ENCODE peak calls at places on chromosomes 2 and 18, in six cellular contexts. Y is IMR-90, E is H1, U is neuronal stem cell, A is mesendoderm, P is mesenchymal stem cell. C is an unnamed sample.

GRCh38 chr2:177929662-177930522 is 142.7 kb downstream of the PDE11A start:
- DNase-seq in Y (no peak), E (no peak), U (no peak), A (no peak), P (no peak), C (no peak)

GRCh38 chr18:22504665-22505064 is 87.0 kb upstream of the CTAGE1 start:
- DNase-seq in Y (peak; percentile 68), E (no peak), U (no peak), A (no peak), P (peak; percentile 88), C (no peak)

GRCh38 chr2:240531038-240531437 is 26.8 kb downstream of the ANKMY1 start:
- DNase-seq in Y (no peak), E (no peak), U (no peak), A (no peak), P (no peak), C (no peak)

GRCh38 chr2:239936838-239937581 is 88.1 kb downstream of the NDUFA10 start:
- DNase-seq in Y (no peak), E (no peak), U (no peak), A (no peak), P (no peak), C (peak; percentile 3)

GRCh38 chr2:79887747-79888374 is 375.0 kb downstream of the CTNNA2 start:
- DNase-seq in Y (peak; percentile 71), E (no peak), U (peak; percentile 62), A (peak; percentile 69), P (peak; percentile 65), C (peak; percentile 33)

GRCh38 chr2:144703852-144704324 is 184.0 kb upstream of the ZEB2 start:
- DNase-seq in Y (peak; percentile 61), E (no peak), U (no peak), A (peak; percentile 30), P (peak; percentile 71), C (no peak)

GRCh38 chr2:118812530-118812929 is 34.9 kb downstream of the EN1 start:
- DNase-seq in Y (no peak), E (no peak), U (no peak), A (peak; percentile 32), P (no peak), C (no peak)

GRCh38 chr2:30234180-30234971 is 3.0 kb downstream of the LBH start:
- DNase-seq in Y (peak; percentile 96), E (no peak), U (no peak), A (peak; percentile 97), P (peak; percentile 76), C (no peak)

GRCh38 chr2:119225084-119225864 is 1.6 kb downstream of the STEAP3 start:
- DNase-seq in Y (peak; percentile 32), E (no peak), U (no peak), A (peak; percentile 38), P (no peak), C (no peak)

GRCh38 chr2:11622611-11623010 is 47.4 kb downstream of the NTSR2 start:
- DNase-seq in Y (no peak), E (no peak), U (no peak), A (peak; percentile 17), P (peak; percentile 5), C (no peak)

GRCh38 chr2:240800241-240800640 is 19.8 kb downstream of the KIF1A start:
- DNase-seq in Y (peak; percentile 3), E (no peak), U (no peak), A (no peak), P (no peak), C (no peak)

GRCh38 chr2:130864830-130865229 is 28.1 kb downstream of the ARHGEF4 start:
- DNase-seq in Y (peak; percentile 78), E (no peak), U (no peak), A (no peak), P (no peak), C (peak; percentile 17)

GRCh38 chr2:12928197-12928596 is 211.5 kb downstream of the TRIB2 start:
- DNase-seq in Y (peak; percentile 81), E (no peak), U (no peak), A (no peak), P (peak; percentile 80), C (no peak)

GRCh38 chr18:6352275-6352674 is 62.4 kb downstream of the L3MBTL4 start:
- DNase-seq in Y (no peak), E (no peak), U (no peak), A (no peak), P (no peak), C (no peak)
- H3K27me3 ChIP-seq in Y (no peaks in the 10 kb centered on the region), E (no peaks in the 10 kb centered on the region), U (no peaks in the 10 kb centered on the region), A (no peaks in the 10 kb centered on the region), P (no peaks in the 10 kb centered on the region), C (no peaks in the 10 kb centered on the region)

DNA sequence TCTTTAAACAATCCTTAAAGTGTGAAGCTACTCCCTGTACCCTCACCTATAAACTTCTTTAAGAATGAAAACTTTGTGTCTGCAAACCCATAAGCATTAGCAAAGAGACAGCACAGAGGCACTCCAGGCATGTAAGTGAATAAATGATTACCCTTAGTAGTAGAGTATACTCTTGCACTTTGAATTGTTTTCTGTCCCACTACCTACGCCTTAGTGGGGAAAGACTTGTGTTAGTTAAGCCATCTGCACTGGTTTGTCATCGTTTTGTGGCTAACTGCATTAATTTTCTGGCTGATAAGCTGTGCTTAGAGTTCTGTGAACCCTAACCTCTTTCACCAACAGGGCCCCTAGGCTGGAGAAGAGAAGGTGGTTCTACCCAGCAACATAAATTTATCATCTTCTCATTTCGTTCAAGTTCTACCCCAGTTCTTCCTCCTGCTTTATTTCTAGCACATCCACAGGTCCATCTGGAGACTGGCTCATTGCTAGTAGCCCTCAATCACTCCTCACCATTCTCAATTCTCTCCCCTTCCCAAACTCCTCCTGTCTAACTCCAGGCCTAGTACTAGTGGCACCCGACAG is 722 bp downstream of the LMAN2L start:
- DNase-seq in Y (no peak), E (no peak), U (no peak), A (no peak), P (no peak), C (no peak)
- H3K23ac ChIP-seq in Y (peak overlapping the region; percentile 88), E (no peak overlapping the region), U (peak overlapping the region; percentile 78), A (no peak overlapping the region), P (no peak overlapping the region), C (no peak overlapping the region)

DNA sequence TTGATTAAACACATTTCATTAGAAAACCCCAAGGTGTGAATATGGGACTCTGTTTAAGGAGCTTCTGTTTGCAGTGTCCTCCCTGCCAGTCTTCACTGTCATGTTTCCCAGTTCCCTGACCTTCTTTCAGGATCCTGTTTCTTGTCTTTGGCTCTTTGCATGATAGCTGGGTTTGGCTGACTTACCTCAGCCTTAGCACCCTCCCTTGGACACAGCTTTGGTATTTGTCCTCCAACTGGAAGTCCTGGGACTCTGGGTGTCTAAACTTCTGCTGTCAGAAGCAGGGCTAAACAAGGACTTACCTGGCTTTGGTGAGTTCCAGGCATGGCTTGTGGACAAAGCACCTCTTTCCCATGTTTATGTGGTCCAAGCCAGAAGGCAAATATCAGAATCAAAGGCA is 11.2 kb upstream of the PAIP2B start:
- DNase-seq in Y (no peak), E (no peak), U (no peak), A (no peak), P (no peak), C (no peak)
- H3K27me3 ChIP-seq in Y (peaks cover 11% of the 10 kb centered on the region), E (no peaks in the 10 kb centered on the region), U (no peaks in the 10 kb centered on the region), A (no peaks in the 10 kb centered on the region), P (peaks cover 53% of the 10 kb centered on the region), C (no peaks in the 10 kb centered on the region)

GRCh38 chr2:21676056-21676455 is 552.3 kb downstream of the TDRD15 start:
- DNase-seq in Y (no peak), E (no peak), U (no peak), A (no peak), P (no peak), C (no peak)
- H3K23ac ChIP-seq in Y (no peak overlapping the region), E (no peak overlapping the region), U (no peak overlapping the region), A (no peak overlapping the region), P (no peak overlapping the region), C (no peak overlapping the region)

GRCh38 chr2:120570001-120570400 is 165.7 kb upstream of the GLI2 start:
- DNase-seq in Y (no peak), E (no peak), U (no peak), A (no peak), P (no peak), C (no peak)
- H3K27me3 ChIP-seq in Y (peaks cover 22% of the 10 kb centered on the region), E (peaks cover 20% of the 10 kb centered on the region), U (no peaks in the 10 kb centered on the region), A (no peaks in the 10 kb centered on the region), P (peaks cover 58% of the 10 kb centered on the region), C (peaks cover 10% of the 10 kb centered on the region)

DNA sequence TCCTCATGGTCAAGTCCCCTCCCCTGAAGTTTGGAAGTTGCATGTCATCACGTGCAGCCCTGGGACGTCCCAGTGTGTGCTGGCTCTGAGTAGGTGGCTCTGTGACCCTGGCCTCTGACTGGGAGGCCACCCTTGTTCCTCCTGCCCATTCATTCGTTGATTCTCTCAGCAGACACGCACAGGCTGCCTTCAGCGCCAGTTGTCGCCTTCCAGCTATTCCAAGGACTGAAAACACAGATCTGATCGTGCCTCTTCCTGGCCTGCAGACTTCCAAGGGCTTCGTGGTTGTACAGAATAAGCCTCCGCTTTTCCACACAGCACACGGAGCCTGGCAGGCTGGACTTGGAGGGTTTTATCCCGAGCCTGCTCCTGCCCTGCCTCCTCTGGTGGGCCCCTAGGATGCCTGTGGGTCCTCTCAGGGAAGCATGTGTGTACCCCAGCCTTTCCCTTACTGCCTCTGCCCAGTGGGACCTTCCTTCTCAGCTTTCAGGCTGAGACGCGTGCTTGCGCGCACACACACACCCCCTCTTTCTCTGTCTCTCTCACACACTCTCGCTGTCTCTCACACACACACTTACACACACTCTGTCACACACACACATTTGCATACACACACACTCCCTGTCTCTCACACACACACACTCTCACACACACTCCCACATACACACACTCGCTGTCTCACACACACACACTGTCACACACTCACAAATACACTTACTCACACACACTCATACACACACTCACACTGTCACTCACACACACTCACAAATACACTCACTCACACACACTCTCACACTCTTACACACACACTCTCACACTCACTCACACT is 17.7 kb downstream of the SH3BP4 start:
- DNase-seq in Y (no peak), E (no peak), U (no peak), A (no peak), P (peak; percentile 66), C (no peak)
- H3K23ac ChIP-seq in Y (peak overlapping the region; percentile 91), E (no peak overlapping the region), U (peak overlapping the region; percentile 2), A (no peak overlapping the region), P (no peak overlapping the region), C (no peak overlapping the region)

C was measured in H9.